ENCODE peak calls at places on chromosomes 16 and 17, in ten cellular contexts. U is cardiac fibroblast, A is coronary artery, Q is WTC11, O is bronchial epithelial cell, D is NB4, P is RWPE1, M is heart left ventricle, Y is OCI-LY7, Z is upper lobe of right lung. R is an unnamed sample.

GRCh38 chr16:8855051-8855786 is 13.6 kb downstream of the CARHSP1 start:
- DNase-seq in U (no peak), A (no peak), Q (no peak), O (no peak), D (no peak), P (no peak), M (no peak), Y (no peak), Z (peak), R (peak)

GRCh38 chr17:72119280-72119962 is 1.4 kb upstream of the SOX9 start:
- DNase-seq in U (no peak), A (no peak), Q (no peak), O (no peak), D (no peak), P (no peak), M (no peak), Y (no peak), Z (no peak), R (no peak)

GRCh38 chr16:1950559-1950958 is 3.9 kb downstream of the RPL3L start:
- DNase-seq in U (no peak), A (no peak), Q (no peak), O (no peak), D (no peak), P (no peak), M (peak), Y (no peak), Z (no peak), R (no peak)

GRCh38 chr17:50208611-50209061 is 7.2 kb upstream of the COL1A1 start:
- DNase-seq in U (no peak), A (peak), Q (no peak), O (no peak), D (no peak), P (no peak), M (no peak), Y (no peak), Z (no peak), R (no peak)

GRCh38 chr17:45160505-45161287 is 979 bp upstream of the HEXIM2 start:
- DNase-seq in U (peak), A (peak), Q (peak), O (peak), D (peak), P (no peak), M (peak), Y (peak), Z (peak), R (peak)

GRCh38 chr17:42316755-42317154 is 28.5 kb downstream of the STAT5A start:
- DNase-seq in U (no peak), A (no peak), Q (no peak), O (no peak), D (no peak), P (no peak), M (no peak), Y (no peak), Z (no peak), R (no peak)

GRCh38 chr16:88381820-88382451 is 823 bp upstream of the ZNF469 start:
- DNase-seq in U (no peak), A (no peak), Q (peak), O (no peak), D (no peak), P (no peak), M (no peak), Y (no peak), Z (peak), R (no peak)

GRCh38 chr17:1997587-1998425 is 27.3 kb downstream of the RTN4RL1 start:
- DNase-seq in U (no peak), A (no peak), Q (peak), O (no peak), D (no peak), P (no peak), M (no peak), Y (no peak), Z (peak), R (no peak)

GRCh38 chr17:39573447-39574298 is 34.0 kb downstream of the NEUROD2 start:
- DNase-seq in U (peak), A (no peak), Q (peak), O (peak), D (peak), P (peak), M (peak), Y (no peak), Z (peak), R (no peak)

GRCh38 chr17:28997811-28998210 is 8.0 kb downstream of the SEZ6 start:
- DNase-seq in U (no peak), A (no peak), Q (no peak), O (no peak), D (no peak), P (no peak), M (no peak), Y (no peak), Z (no peak), R (no peak)

GRCh38 chr17:63516910-63517824 is 6.0 kb upstream of the KCNH6 start:
- DNase-seq in U (peak), A (no peak), Q (no peak), O (peak), D (peak), P (peak), M (no peak), Y (no peak), Z (no peak), R (no peak)

GRCh38 chr17:5219536-5219935 is 15.1 kb downstream of the SCIMP start:
- DNase-seq in U (no peak), A (no peak), Q (no peak), O (no peak), D (no peak), P (no peak), M (no peak), Y (no peak), Z (no peak), R (no peak)

GRCh38 chr17:40605301-40605700 is 40.0 kb upstream of the CCR7 start:
- DNase-seq in U (no peak), A (no peak), Q (no peak), O (no peak), D (no peak), P (no peak), M (no peak), Y (no peak), Z (no peak), R (no peak)

GRCh38 chr16:30541502-30542329 is 7.1 kb upstream of the ZNF747 start:
- DNase-seq in U (peak), A (no peak), Q (no peak), O (peak), D (no peak), P (no peak), M (no peak), Y (no peak), Z (no peak), R (no peak)

GRCh38 chr17:48998557-48999440 is 1.6 kb downstream of the IGF2BP1 start:
- DNase-seq in U (no peak), A (no peak), Q (no peak), O (no peak), D (peak), P (no peak), M (no peak), Y (peak), Z (no peak), R (no peak)

GRCh38 chr17:15969463-15969862 is 24.5 kb downstream of the ADORA2B start:
- DNase-seq in U (no peak), A (no peak), Q (no peak), O (no peak), D (no peak), P (no peak), M (no peak), Y (no peak), Z (no peak), R (no peak)

GRCh38 chr17:77475012-77475976 is 334.5 kb downstream of the SEC14L1 start:
- DNase-seq in U (peak), A (no peak), Q (no peak), O (no peak), D (peak), P (no peak), M (no peak), Y (peak), Z (no peak), R (no peak)

GRCh38 chr16:48511071-48511540 is 98.9 kb downstream of the N4BP1 start:
- DNase-seq in U (no peak), A (peak), Q (no peak), O (peak), D (no peak), P (peak), M (no peak), Y (no peak), Z (no peak), R (no peak)

GRCh38 chr17:63698381-63698885 is 1.5 kb downstream of the LIMD2 start:
- DNase-seq in U (no peak), A (peak), Q (no peak), O (no peak), D (peak), P (no peak), M (no peak), Y (peak), Z (no peak), R (no peak)

GRCh38 chr16:72763927-72764628 is 283.9 kb downstream of the ZFHX3 start:
- DNase-seq in U (no peak), A (no peak), Q (no peak), O (no peak), D (no peak), P (no peak), M (no peak), Y (no peak), Z (no peak), R (no peak)

GRCh38 chr17:43854498-43854897 is 7.5 kb downstream of the CD300LG start:
- DNase-seq in U (no peak), A (no peak), Q (no peak), O (no peak), D (no peak), P (no peak), M (no peak), Y (no peak), Z (peak), R (no peak)

GRCh38 chr17:82101767-82102679 is 4.0 kb upstream of the FASN start:
- DNase-seq in U (no peak), A (no peak), Q (no peak), O (no peak), D (peak), P (no peak), M (no peak), Y (peak), Z (no peak), R (no peak)

GRCh38 chr17:72710185-72710584 is 382.3 kb downstream of the SLC39A11 start:
- DNase-seq in U (peak), A (no peak), Q (no peak), O (peak), D (no peak), P (no peak), M (no peak), Y (no peak), Z (no peak), R (no peak)

GRCh38 chr16:11251525-11252481 is 4.2 kb downstream of the SOCS1 start:
- DNase-seq in U (peak), A (no peak), Q (no peak), O (peak), D (peak), P (no peak), M (no peak), Y (no peak), Z (no peak), R (no peak)

GRCh38 chr16:8717469-8717868 is 43.1 kb downstream of the ABAT start:
- DNase-seq in U (no peak), A (no peak), Q (no peak), O (no peak), D (no peak), P (no peak), M (no peak), Y (no peak), Z (no peak), R (no peak)

GRCh38 chr17:79019631-79020584 is 4.1 kb upstream of the C1QTNF1 start:
- DNase-seq in U (peak), A (peak), Q (no peak), O (peak), D (peak), P (peak), M (peak), Y (peak), Z (peak), R (no peak)

GRCh38 chr17:74601944-74602572 is 10.0 kb upstream of the CD300LD start:
- DNase-seq in U (peak), A (no peak), Q (peak), O (peak), D (peak), P (peak), M (no peak), Y (peak), Z (no peak), R (no peak)

DNA sequence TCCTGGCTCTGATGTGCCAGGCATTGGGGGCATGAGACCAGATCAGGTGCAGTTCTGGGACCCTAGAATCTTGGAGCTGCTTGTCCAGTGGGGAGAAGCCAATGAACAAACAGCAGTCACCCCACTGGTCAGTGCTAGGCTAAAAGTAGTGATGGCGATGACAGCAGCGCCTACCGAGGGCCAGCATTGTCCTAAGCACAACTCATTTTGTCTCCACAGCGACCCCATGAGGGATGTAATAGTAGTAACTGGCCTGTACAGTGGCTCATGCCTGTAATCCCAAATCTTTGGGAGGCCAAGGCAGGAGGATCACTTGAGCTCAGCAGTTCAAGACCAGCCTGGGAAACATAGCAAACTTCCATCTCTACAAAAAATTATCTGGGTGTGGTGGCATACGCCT is 6.2 kb downstream of the SMCR8 start:
- DNase-seq in U (peak), A (no peak), Q (peak), O (peak), D (peak), P (no peak), M (no peak), Y (no peak), Z (no peak), R (no peak)
- TF ChIP-seq CTCF in U (peak), A (no peak), Q (peak), O (peak), D (peak), P (no peak), M (no peak), Y (peak), Z (peak), R (no peak)

GRCh38 chr16:85430523-85431381 is 182.4 kb upstream of the GSE1 start:
- DNase-seq in U (no peak), A (no peak), Q (peak), O (no peak), D (no peak), P (no peak), M (no peak), Y (no peak), Z (peak), R (no peak)

GRCh38 chr16:85428168-85428898 is 184.8 kb upstream of the GSE1 start:
- DNase-seq in U (peak), A (no peak), Q (peak), O (peak), D (peak), P (no peak), M (no peak), Y (peak), Z (peak), R (no peak)

GRCh38 chr16:85429776-85430522 is 183.2 kb upstream of the GSE1 start:
- DNase-seq in U (no peak), A (no peak), Q (no peak), O (no peak), D (no peak), P (no peak), M (no peak), Y (no peak), Z (no peak), R (no peak)

GRCh38 chr16:85426806-85427205 is 186.3 kb upstream of the GSE1 start:
- DNase-seq in U (no peak), A (no peak), Q (no peak), O (no peak), D (no peak), P (no peak), M (no peak), Y (no peak), Z (no peak), R (no peak)

GRCh38 chr16:85428899-85429775 is 184.0 kb upstream of the GSE1 start:
- DNase-seq in U (no peak), A (no peak), Q (peak), O (no peak), D (no peak), P (no peak), M (no peak), Y (no peak), Z (peak), R (no peak)
- TF ChIP-seq CTCF in U (no peak), A (no peak), Q (no peak), O (no peak), D (no peak), P (no peak), M (no peak), Y (no peak), Z (no peak), R (no peak)

GRCh38 chr16:85010931-85011845 is at the start of gene ZDHHC7:
- DNase-seq in U (peak), A (peak), Q (peak), O (peak), D (peak), P (peak), M (peak), Y (peak), Z (peak), R (peak)
- TF ChIP-seq CTCF in U (peak), A (no peak), Q (no peak), O (no peak), D (no peak), P (no peak), M (no peak), Y (peak), Z (no peak), R (no peak)

DNA sequence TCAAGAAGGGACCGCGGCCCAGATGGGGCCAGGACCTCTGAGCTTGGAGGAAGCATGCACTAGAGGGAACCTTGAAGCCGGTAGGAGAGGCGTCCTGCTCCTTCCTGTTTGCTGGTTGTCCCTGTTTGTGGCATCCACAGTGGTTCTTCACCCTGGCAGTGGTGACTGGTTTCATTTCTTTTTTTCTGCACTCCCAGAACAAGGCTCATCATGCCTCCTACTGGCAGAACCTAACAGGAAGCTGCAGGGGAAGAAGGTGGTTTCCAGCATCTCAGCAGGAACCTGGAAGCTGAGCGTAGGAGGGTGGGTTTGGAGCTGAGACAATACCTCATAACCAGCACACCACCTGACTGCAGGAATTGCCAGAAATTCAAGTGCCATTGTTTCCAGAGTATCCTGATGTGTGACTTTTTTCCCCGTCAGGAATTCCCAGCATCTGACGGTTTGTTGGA is 5.8 kb downstream of the TMEM231 start:
- DNase-seq in U (peak), A (no peak), Q (peak), O (peak), D (peak), P (no peak), M (peak), Y (peak), Z (no peak), R (no peak)
- TF ChIP-seq CTCF in U (peak), A (no peak), Q (no peak), O (peak), D (peak), P (no peak), M (peak), Y (peak), Z (peak), R (no peak)

GRCh38 chr16:64951193-64951592 is 170.7 kb downstream of the CDH11 start:
- DNase-seq in U (no peak), A (no peak), Q (no peak), O (no peak), D (no peak), P (no peak), M (no peak), Y (no peak), Z (no peak), R (no peak)

GRCh38 chr16:64950731-64951130 is 171.1 kb downstream of the CDH11 start:
- DNase-seq in U (no peak), A (no peak), Q (no peak), O (no peak), D (no peak), P (no peak), M (no peak), Y (no peak), Z (no peak), R (no peak)

GRCh38 chr16:64951681-64952080 is 170.2 kb downstream of the CDH11 start:
- DNase-seq in U (no peak), A (no peak), Q (no peak), O (no peak), D (no peak), P (no peak), M (no peak), Y (no peak), Z (no peak), R (no peak)

GRCh38 chr16:64952177-64952576 is 169.7 kb downstream of the CDH11 start:
- DNase-seq in U (peak), A (no peak), Q (no peak), O (peak), D (no peak), P (no peak), M (no peak), Y (no peak), Z (no peak), R (no peak)

GRCh38 chr16:64950262-64950661 is 171.6 kb downstream of the CDH11 start:
- DNase-seq in U (no peak), A (no peak), Q (peak), O (no peak), D (peak), P (no peak), M (no peak), Y (no peak), Z (no peak), R (no peak)
- TF ChIP-seq CTCF in U (peak), A (no peak), Q (peak), O (no peak), D (peak), P (no peak), M (no peak), Y (peak), Z (no peak), R (no peak)

DNA sequence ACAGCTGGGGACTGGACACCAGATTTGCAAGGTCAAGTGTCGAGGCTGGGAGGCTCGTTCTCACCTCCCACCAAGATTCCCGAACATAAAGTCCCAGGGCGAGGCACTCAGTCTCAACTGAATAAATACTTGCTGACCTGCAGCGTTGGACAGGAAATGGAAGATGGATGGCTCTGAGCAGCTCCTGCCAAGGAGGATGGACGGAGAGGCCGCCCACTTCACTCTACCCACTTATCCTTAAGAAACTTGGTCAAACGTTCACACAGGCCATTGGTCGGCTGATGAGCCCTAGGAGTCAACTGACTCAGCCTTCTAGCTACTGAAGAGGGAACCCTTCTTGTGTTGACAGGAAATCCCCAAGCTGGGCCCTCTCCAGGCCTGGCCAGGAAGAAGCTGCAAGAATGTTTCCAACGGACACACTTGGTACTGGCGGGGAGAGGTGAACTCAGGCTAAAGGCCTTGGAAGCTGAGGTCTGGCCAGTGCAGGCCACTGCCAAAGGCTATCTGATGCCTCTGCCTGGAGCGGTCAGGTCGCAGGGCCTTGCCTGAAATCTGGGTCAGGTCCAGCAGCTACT is 50.0 kb downstream of the VAC14 start:
- DNase-seq in U (peak), A (peak), Q (no peak), O (no peak), D (peak), P (no peak), M (peak), Y (no peak), Z (peak), R (peak)
- TF ChIP-seq CTCF in U (peak), A (no peak), Q (no peak), O (no peak), D (no peak), P (no peak), M (no peak), Y (no peak), Z (no peak), R (no peak)

GRCh38 chr17:47831934-47832327 is 461 bp downstream of the LRRC46 start:
- DNase-seq in U (no peak), A (no peak), Q (no peak), O (no peak), D (peak), P (no peak), M (no peak), Y (no peak), Z (no peak), R (no peak)

GRCh38 chr17:47834756-47835155 is 3.3 kb downstream of the LRRC46 start:
- DNase-seq in U (no peak), A (no peak), Q (no peak), O (no peak), D (no peak), P (no peak), M (no peak), Y (no peak), Z (no peak), R (no peak)

GRCh38 chr17:47829870-47830269 is 1.5 kb downstream of the MRPL10 start:
- DNase-seq in U (no peak), A (no peak), Q (no peak), O (no peak), D (no peak), P (no peak), M (no peak), Y (no peak), Z (no peak), R (no peak)

GRCh38 chr17:47830396-47830907 is 889 bp downstream of the MRPL10 start:
- DNase-seq in U (no peak), A (no peak), Q (no peak), O (no peak), D (no peak), P (no peak), M (no peak), Y (no peak), Z (no peak), R (no peak)

GRCh38 chr17:47830991-47831933 is at the start of the genes LRRC46 and MRPL10:
- DNase-seq in U (peak), A (peak), Q (peak), O (peak), D (peak), P (peak), M (peak), Y (peak), Z (peak), R (peak)
- TF ChIP-seq CTCF in U (peak), A (no peak), Q (no peak), O (peak), D (peak), P (peak), M (no peak), Y (peak), Z (no peak), R (no peak)

R was measured in omental fat pad.